ENCODE peak calls at places on chromosomes 2 and 18, in eight cellular contexts. I is tibial nerve; W is endothelial cell of umbilical vein; E is CD8-positive, alpha-beta T cell; L is A549; G is heart left ventricle; F is stomach; C is hepatocyte. Q is an unnamed sample.

GRCh38 chr2:204574473-204574872 is 29.2 kb downstream of the PARD3B start:
- DNase-seq in I (no peak), W (no peak), E (no peak), L (no peak), G (no peak), F (no peak), C (peak; percentile 32), Q (peak; percentile 44)

GRCh38 chr2:238125127-238125885 is 13.2 kb upstream of the KLHL30 start:
- DNase-seq in I (no peak), W (no peak), E (no peak), L (no peak), G (no peak), F (no peak), C (no peak), Q (no peak)

GRCh38 chr18:61606759-61607158 is 273.5 kb downstream of the CDH20 start:
- DNase-seq in I (peak; percentile 57), W (peak; percentile 98), E (no peak), L (peak; percentile 74), G (peak; percentile 91), F (peak; percentile 40), C (peak; percentile 70), Q (peak; percentile 63)

GRCh38 chr2:55565613-55566012 is 46.1 kb downstream of the CFAP36 start:
- DNase-seq in I (no peak), W (no peak), E (no peak), L (no peak), G (no peak), F (no peak), C (no peak), Q (no peak)

GRCh38 chr2:206851511-206851910 is 86.1 kb downstream of the FASTKD2 start:
- DNase-seq in I (no peak), W (no peak), E (no peak), L (no peak), G (no peak), F (no peak), C (no peak), Q (no peak)

GRCh38 chr2:75432761-75433361 is 127.9 kb downstream of the EVA1A start:
- DNase-seq in I (no peak), W (no peak), E (no peak), L (no peak), G (no peak), F (no peak), C (no peak), Q (no peak)

GRCh38 chr2:121992700-121993099 is 237.2 kb downstream of the TSN start:
- DNase-seq in I (no peak), W (no peak), E (no peak), L (no peak), G (no peak), F (no peak), C (no peak), Q (no peak)

GRCh38 chr2:64023485-64024258 is 4.4 kb upstream of the VPS54 start:
- DNase-seq in I (no peak), W (no peak), E (no peak), L (peak; percentile 24), G (no peak), F (no peak), C (no peak), Q (no peak)

GRCh38 chr18:76847926-76848325 is 25.6 kb downstream of the ZNF236 start:
- DNase-seq in I (no peak), W (peak; percentile 17), E (no peak), L (peak; percentile 35), G (no peak), F (no peak), C (no peak), Q (peak; percentile 67)

GRCh38 chr2:226515344-226516055 is 284.1 kb downstream of the IRS1 start:
- DNase-seq in I (no peak), W (no peak), E (no peak), L (peak; percentile 66), G (no peak), F (no peak), C (no peak), Q (no peak)

GRCh38 chr2:196183528-196184231 is 12.3 kb upstream of the STK17B start:
- DNase-seq in I (no peak), W (no peak), E (no peak), L (no peak), G (no peak), F (no peak), C (no peak), Q (no peak)
- H3K4me3 ChIP-seq in I (no peak overlapping the region), W (no peak overlapping the region), E (no peak overlapping the region), L (no peak overlapping the region), G (no peak overlapping the region), F (no peak overlapping the region), C (no peak overlapping the region), Q (no peak overlapping the region)

GRCh38 chr2:167966937-167967913 is 280.2 kb downstream of the STK39 start:
- DNase-seq in I (no peak), W (no peak), E (no peak), L (no peak), G (no peak), F (no peak), C (peak; percentile 11), Q (no peak)
- H3K4me1 ChIP-seq in I (no peaks in the 10 kb centered on the region), W (no peaks in the 10 kb centered on the region), E (no peaks in the 10 kb centered on the region), L (no peaks in the 10 kb centered on the region), G (peaks cover 3% of the 10 kb centered on the region), F (no peaks in the 10 kb centered on the region), C (peaks cover 5% of the 10 kb centered on the region), Q (no peaks in the 10 kb centered on the region)

DNA sequence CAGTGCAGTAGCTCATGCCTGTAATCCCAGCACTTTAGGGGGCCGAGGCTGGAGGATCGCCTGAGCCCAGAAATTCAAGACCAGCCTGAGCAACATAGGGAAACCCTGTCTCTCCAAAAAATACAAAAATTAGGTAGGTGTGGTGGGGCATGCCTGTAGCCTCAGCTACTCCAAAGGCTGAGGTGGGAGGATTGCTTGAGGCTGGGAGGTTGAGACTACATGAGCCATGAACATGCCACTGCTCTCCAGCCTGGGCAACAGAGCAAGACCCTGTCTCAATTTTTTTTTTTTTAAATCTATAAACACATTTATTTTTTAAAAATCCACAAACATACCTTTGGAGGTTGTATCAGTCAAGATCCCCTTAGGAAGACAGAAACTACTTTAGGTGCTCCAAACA is 326.3 kb downstream of the EPHA4 start:
- DNase-seq in I (no peak), W (no peak), E (no peak), L (no peak), G (no peak), F (no peak), C (no peak), Q (no peak)
- H3K4me3 ChIP-seq in I (no peak overlapping the region), W (no peak overlapping the region), E (no peak overlapping the region), L (no peak overlapping the region), G (no peak overlapping the region), F (no peak overlapping the region), C (no peak overlapping the region), Q (no peak overlapping the region)

DNA sequence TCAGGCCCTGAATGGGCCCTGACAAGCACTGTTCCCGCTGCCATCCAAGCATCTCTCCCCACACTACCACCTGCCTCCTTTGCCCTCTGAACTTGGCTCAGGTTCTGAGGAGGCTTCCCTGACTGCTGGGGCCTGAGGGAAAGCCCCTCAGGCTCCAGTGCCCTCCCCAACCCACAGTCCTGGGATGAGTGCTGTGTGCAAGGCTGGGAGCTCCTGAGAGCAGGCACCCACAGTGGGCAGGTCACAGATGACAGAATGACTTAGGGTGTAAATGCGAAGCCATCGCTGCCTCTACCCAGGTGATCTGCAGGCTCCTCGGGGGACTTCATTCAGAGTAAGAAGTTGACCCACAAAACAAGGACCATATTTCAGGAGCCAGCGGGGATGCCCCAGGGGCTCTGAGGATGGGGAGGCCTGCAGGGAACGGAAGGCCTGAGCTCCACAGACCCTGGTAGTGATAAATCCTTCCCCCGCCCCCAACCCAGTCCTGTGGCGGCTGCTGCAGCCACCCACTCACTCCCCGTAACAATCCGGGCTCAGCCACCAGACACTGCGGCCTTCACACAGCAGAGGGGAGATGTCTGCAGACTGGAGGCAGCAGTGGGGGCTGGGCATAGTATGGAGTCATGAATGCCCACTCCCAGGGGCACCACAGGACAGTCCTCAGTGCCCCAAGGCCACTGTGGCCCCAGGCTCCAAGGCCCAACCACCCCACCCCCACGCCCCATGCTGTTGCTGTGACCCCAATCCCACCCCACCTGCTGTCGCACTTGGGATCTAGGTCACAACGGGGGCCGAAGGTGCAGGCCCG is 8.9 kb downstream of the BIN1 start:
- DNase-seq in I (no peak), W (no peak), E (no peak), L (no peak), G (no peak), F (no peak), C (no peak), Q (no peak)
- H3K4me1 ChIP-seq in I (peaks cover 64% of the 10 kb centered on the region), W (peaks cover 11% of the 10 kb centered on the region), E (peaks cover 6% of the 10 kb centered on the region), L (peaks cover 62% of the 10 kb centered on the region), G (peaks cover 24% of the 10 kb centered on the region), F (peaks cover 91% of the 10 kb centered on the region), C (peaks cover 92% of the 10 kb centered on the region), Q (peaks cover 25% of the 10 kb centered on the region)

GRCh38 chr18:69399253-69399652 is 1.4 kb upstream of the DOK6 start:
- DNase-seq in I (no peak), W (no peak), E (no peak), L (no peak), G (no peak), F (no peak), C (no peak), Q (no peak)

GRCh38 chr18:69400253-69400975 is at the start of gene DOK6:
- DNase-seq in I (peak; percentile 16), W (peak; percentile 53), E (no peak), L (peak; percentile 16), G (peak; percentile 74), F (no peak), C (peak; percentile 81), Q (no peak)

GRCh38 chr18:69402219-69402989 is 1.7 kb downstream of the DOK6 start:
- DNase-seq in I (no peak), W (no peak), E (no peak), L (no peak), G (no peak), F (no peak), C (peak; percentile 16), Q (no peak)

GRCh38 chr18:69400976-69401474 is 337 bp downstream of the DOK6 start:
- DNase-seq in I (no peak), W (peak; percentile 5), E (no peak), L (no peak), G (peak; percentile 29), F (no peak), C (no peak), Q (no peak)

GRCh38 chr18:69401475-69402218 is 959 bp downstream of the DOK6 start:
- DNase-seq in I (no peak), W (peak; percentile 3), E (no peak), L (peak; percentile 2), G (no peak), F (no peak), C (peak; percentile 32), Q (no peak)
- H3K4me3 ChIP-seq in I (peak overlapping the region; percentile 68), W (peak overlapping the region; percentile 5), E (no peak overlapping the region), L (peak overlapping the region; percentile 49), G (peak overlapping the region; percentile 58), F (peak overlapping the region; percentile 58), C (peak overlapping the region; percentile 61), Q (peak overlapping the region; percentile 76)

Q was measured in trophoblast cell.